ENCODE peak calls at places on chromosomes 2 and 18, in four cellular contexts. One of them, this sample, is unnamed.

GRCh38 chr2:31397099-31397498 is 17.4 kb downstream of the XDH start:
- DNase-seq in K562: no peak
- DNase-seq in HCT116: no peak
- DNase-seq in HepG2: no peak
- DNase-seq in this sample: no peak

GRCh38 chr2:239522002-239522739 is 121.4 kb upstream of the HDAC4 start:
- DNase-seq in HepG2: peak; percentile 37
- DNase-seq in K562: no peak
- DNase-seq in HCT116: no peak
- DNase-seq in this sample: no peak

GRCh38 chr2:17539993-17540812 is at the start of gene VSNL1:
- DNase-seq in K562: peak; percentile 59
- DNase-seq in HepG2: peak; percentile 98
- DNase-seq in HCT116: peak; percentile 79
- DNase-seq in this sample: peak; percentile 96

GRCh38 chr2:176129013-176129796 is at the start of gene HOXD8:
- DNase-seq in HCT116: peak; percentile 59
- DNase-seq in K562: peak; percentile 32
- DNase-seq in HepG2: no peak
- DNase-seq in this sample: peak; percentile 88

GRCh38 chr2:71000780-71001591 is 6.3 kb upstream of the TEX261 start:
- DNase-seq in K562: peak; percentile 77
- DNase-seq in HCT116: peak; percentile 51
- DNase-seq in HepG2: peak; percentile 65
- DNase-seq in this sample: peak; percentile 82

GRCh38 chr2:105813405-105813804 is 68.7 kb downstream of the NCK2 start:
- DNase-seq in K562: no peak
- DNase-seq in HepG2: no peak
- DNase-seq in HCT116: no peak
- DNase-seq in this sample: no peak

GRCh38 chr2:10971855-10972348 is 60.2 kb downstream of the KCNF1 start:
- DNase-seq in HepG2: no peak
- DNase-seq in HCT116: no peak
- DNase-seq in K562: no peak
- DNase-seq in this sample: peak; percentile 68

GRCh38 chr2:196238836-196239380 is 67.5 kb upstream of the STK17B start:
- DNase-seq in HepG2: no peak
- DNase-seq in HCT116: no peak
- DNase-seq in K562: no peak
- DNase-seq in this sample: no peak

GRCh38 chr2:30625600-30626208 is 178.7 kb downstream of the LCLAT1 start:
- DNase-seq in K562: no peak
- DNase-seq in HCT116: no peak
- DNase-seq in HepG2: no peak
- DNase-seq in this sample: no peak

GRCh38 chr2:146240376-146240775 is 1604.5 kb upstream of the ACVR2A start:
- DNase-seq in HCT116: no peak
- DNase-seq in K562: no peak
- DNase-seq in HepG2: no peak
- DNase-seq in this sample: no peak

GRCh38 chr2:182866461-182867369 is at the start of gene FRZB:
- DNase-seq in K562: peak; percentile 14
- DNase-seq in HCT116: no peak
- DNase-seq in HepG2: peak; percentile 28
- DNase-seq in this sample: peak; percentile 84

GRCh38 chr2:12554235-12555011 is 162.3 kb upstream of the TRIB2 start:
- DNase-seq in HepG2: no peak
- DNase-seq in K562: no peak
- DNase-seq in HCT116: no peak
- DNase-seq in this sample: no peak

GRCh38 chr2:156157670-156158069 is 174.9 kb downstream of the NR4A2 start:
- DNase-seq in HepG2: no peak
- DNase-seq in HCT116: no peak
- DNase-seq in K562: no peak
- DNase-seq in this sample: no peak

GRCh38 chr2:100903534-100904258 is 83.8 kb downstream of the NPAS2 start:
- DNase-seq in HepG2: no peak
- DNase-seq in HCT116: no peak
- DNase-seq in K562: no peak
- DNase-seq in this sample: no peak

GRCh38 chr2:98013407-98014042 is 17.8 kb upstream of the TMEM131 start:
- DNase-seq in HepG2: peak; percentile 71
- DNase-seq in HCT116: no peak
- DNase-seq in K562: no peak
- DNase-seq in this sample: no peak

GRCh38 chr2:16722677-16723076 is 57.0 kb upstream of the CYRIA start:
- DNase-seq in HCT116: no peak
- DNase-seq in K562: no peak
- DNase-seq in HepG2: no peak
- DNase-seq in this sample: no peak

GRCh38 chr2:95719473-95720060 is 127.8 kb downstream of the TRIM43 start:
- DNase-seq in HepG2: no peak
- DNase-seq in HCT116: no peak
- DNase-seq in K562: no peak
- DNase-seq in this sample: no peak

GRCh38 chr18:70490008-70490933 is 201.4 kb downstream of the SOCS6 start:
- DNase-seq in HepG2: peak; percentile 32
- DNase-seq in HCT116: peak; percentile 48
- DNase-seq in K562: peak; percentile 35
- DNase-seq in this sample: peak; percentile 47

GRCh38 chr2:224723606-224724217 is 7.5 kb upstream of the CCDC195 start:
- DNase-seq in K562: no peak
- DNase-seq in HepG2: no peak
- DNase-seq in HCT116: no peak
- DNase-seq in this sample: no peak

GRCh38 chr2:71511776-71512175 is 58.4 kb downstream of the DYSF start:
- DNase-seq in HCT116: no peak
- DNase-seq in K562: no peak
- DNase-seq in HepG2: no peak
- DNase-seq in this sample: no peak

GRCh38 chr2:217622205-217622621 is 380.6 kb downstream of the TNS1 start:
- DNase-seq in HCT116: no peak
- DNase-seq in K562: no peak
- DNase-seq in HepG2: peak; percentile 85
- DNase-seq in this sample: peak; percentile 47

GRCh38 chr2:113370478-113371091 is 66.9 kb upstream of the ZNG1B start:
- DNase-seq in K562: peak; percentile 42
- DNase-seq in HepG2: peak; percentile 80
- DNase-seq in HCT116: peak; percentile 65
- DNase-seq in this sample: peak; percentile 58

GRCh38 chr2:215565897-215566296 is 130.0 kb upstream of the FN1 start:
- DNase-seq in K562: no peak
- DNase-seq in HCT116: no peak
- DNase-seq in HepG2: no peak
- DNase-seq in this sample: no peak

GRCh38 chr2:38265461-38265860 is 111.6 kb downstream of the ATL2 start:
- DNase-seq in HepG2: no peak
- DNase-seq in HCT116: no peak
- DNase-seq in K562: no peak
- DNase-seq in this sample: no peak

GRCh38 chr2:71938659-71939587 is 208.7 kb downstream of the CYP26B1 start:
- DNase-seq in HepG2: no peak
- DNase-seq in HCT116: no peak
- DNase-seq in K562: no peak
- DNase-seq in this sample: peak; percentile 3

GRCh38 chr18:49241852-49242251 is 218.6 kb downstream of the DYM start:
- DNase-seq in HCT116: no peak
- DNase-seq in HepG2: no peak
- DNase-seq in K562: no peak
- DNase-seq in this sample: no peak

GRCh38 chr2:28661589-28662001 is 90.0 kb upstream of the PPP1CB start:
- DNase-seq in HepG2: no peak
- DNase-seq in HCT116: no peak
- DNase-seq in K562: no peak
- DNase-seq in this sample: peak; percentile 63

GRCh38 chr2:85699325-85699724 is 5.2 kb downstream of the GNLY start:
- DNase-seq in HCT116: no peak
- DNase-seq in K562: peak; percentile 32
- DNase-seq in HepG2: no peak
- DNase-seq in this sample: no peak

GRCh38 chr2:239778042-239778811 is 246.9 kb downstream of the NDUFA10 start:
- DNase-seq in HepG2: no peak
- DNase-seq in HCT116: no peak
- DNase-seq in K562: no peak
- DNase-seq in this sample: no peak

GRCh38 chr2:73894475-73894850 is 1.7 kb downstream of the ACTG2 start:
- DNase-seq in HCT116: no peak
- DNase-seq in HepG2: no peak
- DNase-seq in K562: no peak
- DNase-seq in this sample: no peak

GRCh38 chr18:32771871-32772499 is 838 bp downstream of the KLHL14 start:
- DNase-seq in HepG2: no peak
- DNase-seq in HCT116: no peak
- DNase-seq in K562: no peak
- DNase-seq in this sample: peak; percentile 75

GRCh38 chr18:58862851-58863538 is 1.7 kb upstream of the ZNF532 start:
- DNase-seq in HCT116: peak; percentile 6
- DNase-seq in K562: no peak
- DNase-seq in HepG2: no peak
- DNase-seq in this sample: peak; percentile 80

GRCh38 chr2:41716497-41716896 is 331.3 kb upstream of the PKDCC start:
- DNase-seq in K562: no peak
- DNase-seq in HCT116: no peak
- DNase-seq in HepG2: no peak
- DNase-seq in this sample: no peak

GRCh38 chr18:57776767-57777166 is 26.3 kb downstream of the ATP8B1 start:
- DNase-seq in K562: peak; percentile 62
- DNase-seq in HepG2: no peak
- DNase-seq in HCT116: no peak
- DNase-seq in this sample: no peak

DNA sequence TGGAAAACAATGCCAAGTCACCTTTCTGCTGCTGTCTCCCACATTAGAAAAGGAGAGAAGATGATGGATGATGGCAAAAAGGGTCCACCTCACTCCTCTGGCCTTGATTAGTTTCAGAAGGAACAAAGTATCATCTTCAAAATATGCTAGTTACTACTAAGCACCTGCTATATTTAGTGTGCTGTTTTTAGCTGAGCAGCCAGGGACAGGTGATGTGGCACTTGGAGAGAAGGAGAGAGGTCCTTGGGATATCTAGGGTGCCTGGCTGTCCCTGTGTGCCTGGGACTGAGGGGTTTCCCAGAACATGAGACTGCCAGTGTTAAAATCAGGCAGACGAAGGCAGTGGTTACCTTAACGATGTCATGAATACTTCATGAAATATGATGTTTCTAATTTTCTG is 235.5 kb upstream of the NT5C1B start:
- DNase-seq in K562: no peak
- DNase-seq in HepG2: no peak
- DNase-seq in HCT116: no peak
- DNase-seq in this sample: no peak
- H3K27ac ChIP-seq in K562: no peak overlapping the region
- H3K27ac ChIP-seq in HepG2: no peak overlapping the region
- H3K27ac ChIP-seq in HCT116: no peak overlapping the region
- H3K27ac ChIP-seq in this sample: no peak overlapping the region

GRCh38 chr2:109439897-109440506 is 173.8 kb downstream of the SEPTIN10 start:
- DNase-seq in HepG2: no peak
- DNase-seq in K562: no peak
- DNase-seq in HCT116: no peak
- DNase-seq in this sample: no peak

GRCh38 chr2:109437325-109438090 is 176.3 kb downstream of the SEPTIN10 start:
- DNase-seq in K562: no peak
- DNase-seq in HepG2: no peak
- DNase-seq in HCT116: no peak
- DNase-seq in this sample: no peak

GRCh38 chr2:109438146-109438545 is 175.6 kb downstream of the SEPTIN10 start:
- DNase-seq in K562: no peak
- DNase-seq in HepG2: no peak
- DNase-seq in HCT116: no peak
- DNase-seq in this sample: no peak

GRCh38 chr2:109439315-109439714 is 174.5 kb downstream of the SEPTIN10 start:
- DNase-seq in HepG2: no peak
- DNase-seq in K562: no peak
- DNase-seq in HCT116: no peak
- DNase-seq in this sample: no peak

GRCh38 chr2:109438773-109439191 is 175.0 kb downstream of the SEPTIN10 start:
- DNase-seq in HepG2: no peak
- DNase-seq in HCT116: no peak
- DNase-seq in K562: no peak
- DNase-seq in this sample: peak; percentile 7
- TF ChIP-seq ELF1 in HepG2: no peak
- TF ChIP-seq ELF1 in HCT116: no peak
- TF ChIP-seq ELF1 in K562: no peak
- TF ChIP-seq ELF1 in this sample: no peak

GRCh38 chr18:21184396-21184996 is 57.5 kb upstream of the GREB1L start:
- DNase-seq in HCT116: no peak
- DNase-seq in HepG2: no peak
- DNase-seq in K562: no peak
- DNase-seq in this sample: no peak
- H3K27me3 ChIP-seq in HCT116: no peaks in the 10 kb centered on the region
- H3K27me3 ChIP-seq in HepG2: no peaks in the 10 kb centered on the region
- H3K27me3 ChIP-seq in K562: no peaks in the 10 kb centered on the region
- H3K27me3 ChIP-seq in this sample: no peaks in the 10 kb centered on the region

GRCh38 chr2:130899306-130899705 is 62.6 kb downstream of the ARHGEF4 start:
- DNase-seq in HCT116: no peak
- DNase-seq in K562: no peak
- DNase-seq in HepG2: no peak
- DNase-seq in this sample: no peak

GRCh38 chr2:130894326-130894942 is 57.7 kb downstream of the ARHGEF4 start:
- DNase-seq in K562: no peak
- DNase-seq in HCT116: no peak
- DNase-seq in HepG2: no peak
- DNase-seq in this sample: no peak

GRCh38 chr2:130892793-130893785 is 56.4 kb downstream of the ARHGEF4 start:
- DNase-seq in HCT116: no peak
- DNase-seq in HepG2: no peak
- DNase-seq in K562: no peak
- DNase-seq in this sample: no peak

GRCh38 chr2:130898553-130898952 is 61.8 kb downstream of the ARHGEF4 start:
- DNase-seq in HepG2: no peak
- DNase-seq in K562: no peak
- DNase-seq in HCT116: no peak
- DNase-seq in this sample: no peak

GRCh38 chr2:130896813-130897212 is 60.1 kb downstream of the ARHGEF4 start:
- DNase-seq in K562: no peak
- DNase-seq in HCT116: no peak
- DNase-seq in HepG2: no peak
- DNase-seq in this sample: no peak
- H3K27ac ChIP-seq in K562: no peak overlapping the region
- H3K27ac ChIP-seq in HCT116: no peak overlapping the region
- H3K27ac ChIP-seq in HepG2: no peak overlapping the region
- H3K27ac ChIP-seq in this sample: no peak overlapping the region